ENCODE peak calls at places on chromosomes 7 and 10, in four cellular contexts. U is cardiac fibroblast, T is NCI-H2029, O is endothelial cell. N is an unnamed sample.

GRCh38 chr7:122339145-122339904 is 34.8 kb upstream of the FEZF1 start:
- DNase-seq in U (no peak), T (no peak), O (no peak), N (no peak)

GRCh38 chr7:44065431-44066110 is at the start of gene PGAM2:
- DNase-seq in U (peak), T (peak), O (no peak), N (no peak)

GRCh38 chr10:91798736-91799579 is 732 bp downstream of the TNKS2 start:
- DNase-seq in U (peak), T (no peak), O (no peak), N (no peak)

GRCh38 chr7:87370660-87371180 is 25.3 kb downstream of the CROT start:
- DNase-seq in U (peak), T (no peak), O (no peak), N (no peak)

GRCh38 chr10:5666324-5667220 is at the start of gene ASB13:
- DNase-seq in U (peak), T (no peak), O (peak), N (no peak)

GRCh38 chr10:623039-623438 is 66.4 kb downstream of the DIP2C start:
- DNase-seq in U (no peak), T (no peak), O (no peak), N (no peak)

GRCh38 chr7:55063633-55064032 is 44.8 kb downstream of the EGFR start:
- DNase-seq in U (peak), T (no peak), O (no peak), N (no peak)

GRCh38 chr10:98262571-98262970 is 5.4 kb downstream of the LOXL4 start:
- DNase-seq in U (peak), T (peak), O (peak), N (no peak)

GRCh38 chr7:115224923-115225322 is 303.0 kb downstream of the MDFIC start:
- DNase-seq in U (no peak), T (no peak), O (no peak), N (peak)

GRCh38 chr7:2631924-2632716 is at the start of gene TTYH3:
- DNase-seq in U (no peak), T (no peak), O (no peak), N (no peak)

GRCh38 chr7:6170571-6171531 is 101.6 kb downstream of the CYTH3 start:
- DNase-seq in U (no peak), T (no peak), O (no peak), N (no peak)

GRCh38 chr7:97117035-97117371 is 495 bp upstream of the SDHAF3 start:
- DNase-seq in U (no peak), T (no peak), O (no peak), N (no peak)

GRCh38 chr7:24727165-24728120 is 29.8 kb downstream of the GSDME start:
- DNase-seq in U (peak), T (no peak), O (no peak), N (no peak)

GRCh38 chr10:132589681-132590080 is 52.1 kb downstream of the INPP5A start:
- DNase-seq in U (no peak), T (no peak), O (no peak), N (no peak)

GRCh38 chr7:117127585-117128168 is 174.4 kb downstream of the ST7 start:
- DNase-seq in U (peak), T (peak), O (peak), N (peak)

GRCh38 chr10:14821635-14822375 is 16.0 kb downstream of the CDNF start:
- DNase-seq in U (no peak), T (no peak), O (no peak), N (no peak)

GRCh38 chr7:6718124-6718523 is 11.4 kb upstream of the ZNF12 start:
- DNase-seq in U (no peak), T (no peak), O (no peak), N (no peak)

GRCh38 chr7:74219416-74219815 is 9.6 kb downstream of the LAT2 start:
- DNase-seq in U (no peak), T (no peak), O (no peak), N (no peak)

GRCh38 chr7:2031496-2031895 is 201.2 kb downstream of the MAD1L1 start:
- DNase-seq in U (no peak), T (no peak), O (no peak), N (no peak)

GRCh38 chr10:132933308-132934042 is 8.9 kb downstream of the CFAP46 start:
- DNase-seq in U (no peak), T (no peak), O (no peak), N (no peak)

GRCh38 chr7:50404392-50404791 is 45.8 kb downstream of the FIGNL1 start:
- DNase-seq in U (no peak), T (no peak), O (no peak), N (no peak)

GRCh38 chr10:60236869-60237524 is 152.7 kb downstream of the ANK3 start:
- DNase-seq in U (peak), T (no peak), O (no peak), N (no peak)

GRCh38 chr10:73848821-73849489 is 25.4 kb downstream of the CAMK2G start:
- DNase-seq in U (peak), T (peak), O (peak), N (peak)

GRCh38 chr10:63769367-63769766 is 248.2 kb downstream of the REEP3 start:
- DNase-seq in U (no peak), T (no peak), O (no peak), N (no peak)

GRCh38 chr7:102152672-102153585 is 133.7 kb upstream of the SH2B2 start:
- DNase-seq in U (peak), T (no peak), O (peak), N (peak)

GRCh38 chr7:131753620-131754222 is 197.3 kb upstream of the PODXL start:
- DNase-seq in U (peak), T (no peak), O (peak), N (no peak)